ENCODE peak calls at places on chromosomes 4 and X, in six cellular contexts. K, O, S, V, U and J are unnamed samples.

GRCh38 chr4:95181446-95182306 is 367.1 kb downstream of the UNC5C start:
- DNase-seq in K (peak; percentile 77), O (no peak), S (no peak), V (peak; percentile 7), U (peak; percentile 54), J (no peak)

GRCh38 chr4:109816082-109816442 is 500 bp downstream of the GAR1 start:
- DNase-seq in K (peak; percentile 6), O (peak; percentile 41), S (no peak), V (peak; percentile 50), U (no peak), J (no peak)

GRCh38 chr4:8316911-8317351 is 47.4 kb downstream of the HTRA3 start:
- DNase-seq in K (no peak), O (no peak), S (no peak), V (no peak), U (no peak), J (no peak)

GRCh38 chr4:136713140-136713539 is 819.2 kb downstream of the PCDH18 start:
- DNase-seq in K (peak; percentile 68), O (no peak), S (peak; percentile 22), V (no peak), U (no peak), J (no peak)

GRCh38 chr4:6907658-6908191 is 1.9 kb upstream of the TBC1D14 start:
- DNase-seq in K (peak; percentile 42), O (peak; percentile 65), S (no peak), V (no peak), U (peak; percentile 71), J (no peak)

GRCh38 chr4:127616898-127617297 is 15.9 kb upstream of the INTU start:
- DNase-seq in K (no peak), O (no peak), S (no peak), V (no peak), U (no peak), J (no peak)

GRCh38 chr4:168831919-168832745 is 177.9 kb downstream of the CBR4 start:
- DNase-seq in K (peak; percentile 84), O (peak; percentile 88), S (no peak), V (peak; percentile 47), U (peak; percentile 85), J (peak; percentile 55)

GRCh38 chrX:36898301-36898700 is 109.9 kb upstream of the FAM47C start:
- DNase-seq in K (peak; percentile 1), O (peak; percentile 21), S (no peak), V (no peak), U (no peak), J (no peak)

GRCh38 chrX:2967584-2967983 is 38.4 kb upstream of the ARSD start:
- DNase-seq in K (no peak), O (no peak), S (no peak), V (no peak), U (no peak), J (no peak)

GRCh38 chr4:182975806-182976205 is 58.6 kb upstream of the DCTD start:
- DNase-seq in K (peak; percentile 92), O (no peak), S (no peak), V (no peak), U (no peak), J (no peak)

GRCh38 chrX:10098235-10098819 is 58.4 kb upstream of the CLCN4 start:
- DNase-seq in K (no peak), O (no peak), S (no peak), V (peak; percentile 46), U (no peak), J (no peak)

GRCh38 chr4:146029939-146030710 is 91.5 kb upstream of the ZNF827 start:
- DNase-seq in K (no peak), O (no peak), S (no peak), V (no peak), U (no peak), J (no peak)

GRCh38 chr4:185128272-185129119 is 14.6 kb upstream of the SLC25A4 start:
- DNase-seq in K (no peak), O (no peak), S (no peak), V (peak; percentile 17), U (peak; percentile 65), J (peak; percentile 38)

GRCh38 chr4:139146926-139147547 is 30.0 kb downstream of the ELF2 start:
- DNase-seq in K (no peak), O (no peak), S (no peak), V (no peak), U (no peak), J (no peak)

GRCh38 chr4:74320559-74321118 is 12.4 kb downstream of the EPGN start:
- DNase-seq in K (peak; percentile 83), O (peak; percentile 60), S (no peak), V (peak; percentile 8), U (peak; percentile 52), J (no peak)

GRCh38 chr4:93788712-93789111 is 39.8 kb upstream of the ATOH1 start:
- DNase-seq in K (peak; percentile 32), O (peak; percentile 37), S (no peak), V (no peak), U (no peak), J (no peak)

GRCh38 chr4:90145331-90145730 is 18.1 kb downstream of the CCSER1 start:
- DNase-seq in K (no peak), O (no peak), S (no peak), V (no peak), U (no peak), J (no peak)

GRCh38 chrX:115393271-115393670 is 103.8 kb downstream of the LUZP4 start:
- DNase-seq in K (peak; percentile 47), O (no peak), S (no peak), V (no peak), U (no peak), J (no peak)

GRCh38 chr4:40515037-40515397 is 114.6 kb downstream of the RBM47 start:
- DNase-seq in K (no peak), O (no peak), S (no peak), V (no peak), U (no peak), J (no peak)

GRCh38 chrX:84182521-84182920 is 5.5 kb downstream of the RPS6KA6 start:
- DNase-seq in K (no peak), O (no peak), S (no peak), V (no peak), U (no peak), J (no peak)

GRCh38 chrX:112628288-112628687 is 51.5 kb downstream of the LHFPL1 start:
- DNase-seq in K (no peak), O (no peak), S (no peak), V (no peak), U (no peak), J (no peak)

GRCh38 chrX:6526564-6526963 is 8.4 kb downstream of the VCX3A start:
- DNase-seq in K (no peak), O (no peak), S (no peak), V (no peak), U (no peak), J (no peak)

GRCh38 chrX:20947411-20947912 is 426.8 kb upstream of the CNKSR2 start:
- DNase-seq in K (no peak), O (no peak), S (no peak), V (no peak), U (no peak), J (no peak)

GRCh38 chrX:154727418-154728323 is 23.2 kb downstream of the GAB3 start:
- DNase-seq in K (peak; percentile 83), O (no peak), S (no peak), V (no peak), U (no peak), J (no peak)

GRCh38 chrX:131617182-131617581 is 73.3 kb downstream of the OR13H1 start:
- DNase-seq in K (peak; percentile 38), O (no peak), S (no peak), V (no peak), U (no peak), J (no peak)

GRCh38 chr4:62644372-62644771 is 1444.2 kb downstream of the ADGRL3 start:
- DNase-seq in K (peak; percentile 62), O (peak; percentile 18), S (no peak), V (no peak), U (peak; percentile 18), J (no peak)

GRCh38 chr4:150769235-150769634 is 187.3 kb downstream of the MAB21L2 start:
- DNase-seq in K (peak; percentile 81), O (no peak), S (no peak), V (no peak), U (no peak), J (no peak)

GRCh38 chr4:95465010-95465409 is 83.8 kb downstream of the UNC5C start:
- DNase-seq in K (peak; percentile 57), O (no peak), S (no peak), V (no peak), U (no peak), J (no peak)

GRCh38 chrX:136784231-136784630 is 3.5 kb upstream of the ARHGEF6 start:
- DNase-seq in K (no peak), O (no peak), S (no peak), V (no peak), U (no peak), J (no peak)

GRCh38 chr4:121421594-121421993 is 40.8 kb upstream of the QRFPR start:
- DNase-seq in K (peak; percentile 40), O (no peak), S (no peak), V (no peak), U (no peak), J (no peak)

GRCh38 chr4:183905593-183906485 is 732 bp downstream of the STOX2 start:
- DNase-seq in K (peak; percentile 16), O (peak; percentile 76), S (peak; percentile 65), V (no peak), U (peak; percentile 93), J (peak; percentile 76)

GRCh38 chrX:102841706-102842003 is 95.4 kb upstream of the RAB40AL start:
- DNase-seq in K (no peak), O (no peak), S (no peak), V (no peak), U (no peak), J (no peak)